ENCODE peak calls at places on chromosomes 5 and 9, in seven cellular contexts. One of them, this sample, is unnamed.

GRCh38 chr5:133839721-133840120 is 128.7 kb downstream of the C5orf15 start:
- DNase-seq in HCT116: no peak
- DNase-seq in SK-N-SH: no peak
- DNase-seq in HepG2: no peak
- DNase-seq in K562: no peak
- DNase-seq in GM12878: no peak
- DNase-seq in H1: no peak
- DNase-seq in this sample: no peak

GRCh38 chr9:69801994-69802393 is 18.6 kb upstream of the CFAP95 start:
- DNase-seq in HCT116: no peak
- DNase-seq in SK-N-SH: no peak
- DNase-seq in HepG2: peak; percentile 25
- DNase-seq in K562: no peak
- DNase-seq in GM12878: no peak
- DNase-seq in H1: no peak
- DNase-seq in this sample: no peak

GRCh38 chr5:57828221-57828620 is 345.6 kb upstream of the ACTBL2 start:
- DNase-seq in HCT116: no peak
- DNase-seq in SK-N-SH: no peak
- DNase-seq in HepG2: no peak
- DNase-seq in K562: no peak
- DNase-seq in GM12878: no peak
- DNase-seq in H1: no peak
- DNase-seq in this sample: no peak

GRCh38 chr5:147939431-147940114 is 33.2 kb upstream of the C5orf46 start:
- DNase-seq in HCT116: no peak
- DNase-seq in SK-N-SH: no peak
- DNase-seq in HepG2: no peak
- DNase-seq in K562: no peak
- DNase-seq in GM12878: no peak
- DNase-seq in H1: no peak
- DNase-seq in this sample: no peak

GRCh38 chr9:113992276-113992951 is 85.7 kb downstream of the AMBP start:
- DNase-seq in HCT116: no peak
- DNase-seq in SK-N-SH: peak; percentile 70
- DNase-seq in HepG2: no peak
- DNase-seq in K562: no peak
- DNase-seq in GM12878: no peak
- DNase-seq in H1: no peak
- DNase-seq in this sample: no peak

GRCh38 chr5:77924081-77924480 is 147.9 kb upstream of the TBCA start:
- DNase-seq in HCT116: no peak
- DNase-seq in SK-N-SH: no peak
- DNase-seq in HepG2: no peak
- DNase-seq in K562: no peak
- DNase-seq in GM12878: no peak
- DNase-seq in H1: no peak
- DNase-seq in this sample: no peak

GRCh38 chr5:142837274-142837673 is 67.1 kb downstream of the ARHGAP26 start:
- DNase-seq in HCT116: no peak
- DNase-seq in SK-N-SH: no peak
- DNase-seq in HepG2: no peak
- DNase-seq in K562: no peak
- DNase-seq in GM12878: no peak
- DNase-seq in H1: no peak
- DNase-seq in this sample: no peak

GRCh38 chr5:10509593-10509992 is 54.3 kb upstream of the ANKRD33B start:
- DNase-seq in HCT116: no peak
- DNase-seq in SK-N-SH: no peak
- DNase-seq in HepG2: no peak
- DNase-seq in K562: no peak
- DNase-seq in GM12878: no peak
- DNase-seq in H1: no peak
- DNase-seq in this sample: no peak

GRCh38 chr5:34998058-34998789 is 49.5 kb downstream of the AGXT2 start:
- DNase-seq in HCT116: no peak
- DNase-seq in SK-N-SH: no peak
- DNase-seq in HepG2: no peak
- DNase-seq in K562: no peak
- DNase-seq in GM12878: no peak
- DNase-seq in H1: no peak
- DNase-seq in this sample: peak; percentile 9

GRCh38 chr5:54518146-54519082 is 855 bp downstream of the SNX18 start:
- DNase-seq in HCT116: no peak
- DNase-seq in SK-N-SH: peak; percentile 82
- DNase-seq in HepG2: no peak
- DNase-seq in K562: peak; percentile 58
- DNase-seq in GM12878: no peak
- DNase-seq in H1: peak; percentile 59
- DNase-seq in this sample: peak; percentile 74

GRCh38 chr5:58924306-58924705 is 341.4 kb downstream of the RAB3C start:
- DNase-seq in HCT116: no peak
- DNase-seq in SK-N-SH: no peak
- DNase-seq in HepG2: no peak
- DNase-seq in K562: no peak
- DNase-seq in GM12878: no peak
- DNase-seq in H1: no peak
- DNase-seq in this sample: no peak

GRCh38 chr9:21102311-21102710 is 24.6 kb upstream of the IFNB1 start:
- DNase-seq in HCT116: no peak
- DNase-seq in SK-N-SH: no peak
- DNase-seq in HepG2: no peak
- DNase-seq in K562: no peak
- DNase-seq in GM12878: no peak
- DNase-seq in H1: no peak
- DNase-seq in this sample: no peak

GRCh38 chr9:33623658-33624586 is 99.9 kb downstream of the ANKRD18B start:
- DNase-seq in HCT116: peak; percentile 81
- DNase-seq in SK-N-SH: peak; percentile 83
- DNase-seq in HepG2: peak; percentile 63
- DNase-seq in K562: peak; percentile 74
- DNase-seq in GM12878: peak; percentile 34
- DNase-seq in H1: peak; percentile 84
- DNase-seq in this sample: peak; percentile 82

GRCh38 chr5:161023591-161023990 is 171.6 kb upstream of the ATP10B start:
- DNase-seq in HCT116: no peak
- DNase-seq in SK-N-SH: no peak
- DNase-seq in HepG2: no peak
- DNase-seq in K562: no peak
- DNase-seq in GM12878: no peak
- DNase-seq in H1: no peak
- DNase-seq in this sample: no peak

GRCh38 chr9:87118594-87118993 is 171.3 kb upstream of the GAS1 start:
- DNase-seq in HCT116: no peak
- DNase-seq in SK-N-SH: no peak
- DNase-seq in HepG2: no peak
- DNase-seq in K562: no peak
- DNase-seq in GM12878: no peak
- DNase-seq in H1: no peak
- DNase-seq in this sample: no peak

GRCh38 chr9:14207352-14207995 is 106.5 kb downstream of the NFIB start:
- DNase-seq in HCT116: no peak
- DNase-seq in SK-N-SH: no peak
- DNase-seq in HepG2: no peak
- DNase-seq in K562: no peak
- DNase-seq in GM12878: peak; percentile 5
- DNase-seq in H1: no peak
- DNase-seq in this sample: no peak

GRCh38 chr5:154118832-154119442 is 71.6 kb upstream of the GALNT10 start:
- DNase-seq in HCT116: no peak
- DNase-seq in SK-N-SH: no peak
- DNase-seq in HepG2: no peak
- DNase-seq in K562: no peak
- DNase-seq in GM12878: no peak
- DNase-seq in H1: no peak
- DNase-seq in this sample: peak; percentile 87

GRCh38 chr5:143516249-143516648 is 112.8 kb upstream of the NR3C1 start:
- DNase-seq in HCT116: no peak
- DNase-seq in SK-N-SH: no peak
- DNase-seq in HepG2: no peak
- DNase-seq in K562: no peak
- DNase-seq in GM12878: no peak
- DNase-seq in H1: no peak
- DNase-seq in this sample: no peak

DNA sequence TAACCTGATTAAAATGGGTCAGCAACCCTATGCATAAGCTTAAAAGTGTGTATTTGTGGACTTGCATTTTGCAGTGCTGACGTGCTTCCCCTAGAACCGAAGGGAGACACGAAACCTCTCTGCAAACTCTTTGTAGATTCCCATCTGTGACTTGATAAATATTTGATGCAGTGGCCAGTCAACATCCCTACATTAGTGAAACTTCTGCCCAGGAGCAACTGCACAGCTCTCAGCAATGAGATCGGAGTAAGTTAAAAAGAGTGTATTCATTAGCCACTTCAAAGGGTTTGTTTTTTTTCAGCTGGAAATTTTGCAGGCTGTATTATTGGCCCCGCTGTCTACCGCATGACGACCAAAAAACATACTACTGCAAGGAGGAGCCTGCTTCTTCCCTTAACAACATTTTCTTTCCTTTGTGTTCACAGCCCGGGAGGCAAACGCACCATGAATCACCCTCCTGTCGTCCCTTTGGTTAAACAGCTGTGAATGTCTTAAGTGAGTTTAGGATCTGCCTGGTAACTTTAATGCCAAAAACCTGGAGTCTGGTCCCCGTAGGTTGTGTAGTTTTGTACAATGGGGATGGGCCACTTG is 38.0 kb upstream of the TCERG1 start:
- DNase-seq in HCT116: no peak
- DNase-seq in SK-N-SH: no peak
- DNase-seq in HepG2: no peak
- DNase-seq in K562: no peak
- DNase-seq in GM12878: no peak
- DNase-seq in H1: no peak
- DNase-seq in this sample: peak; percentile 72
- TF ChIP-seq JUND in HCT116: no peak
- TF ChIP-seq JUND in SK-N-SH: no peak
- TF ChIP-seq JUND in HepG2: no peak
- TF ChIP-seq JUND in K562: no peak
- TF ChIP-seq JUND in GM12878: no peak
- TF ChIP-seq JUND in H1: no peak
- TF ChIP-seq JUND in this sample: no peak

DNA sequence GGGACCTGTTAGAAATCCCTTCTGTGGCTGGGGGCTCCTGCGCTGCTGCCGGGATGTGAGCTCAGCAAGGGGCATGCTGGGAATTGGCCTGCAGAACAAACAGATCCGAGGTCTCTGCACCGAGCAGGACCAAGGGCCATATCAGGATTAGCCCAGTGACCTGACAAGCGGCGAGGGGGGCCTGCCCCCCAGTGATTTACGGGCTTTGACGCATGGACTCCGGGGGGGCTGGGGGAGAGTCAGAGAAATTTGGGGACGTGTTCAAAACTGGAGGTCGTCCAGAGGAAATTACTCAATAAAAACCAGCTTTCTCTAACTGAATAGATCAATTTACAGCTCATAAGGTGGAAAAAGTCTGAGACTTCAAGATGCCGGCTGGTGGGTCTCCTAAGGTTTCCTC is 550.8 kb downstream of the CCDC171 start:
- DNase-seq in HCT116: no peak
- DNase-seq in SK-N-SH: no peak
- DNase-seq in HepG2: no peak
- DNase-seq in K562: no peak
- DNase-seq in GM12878: no peak
- DNase-seq in H1: no peak
- DNase-seq in this sample: no peak
- TF ChIP-seq JUND in HCT116: no peak
- TF ChIP-seq JUND in SK-N-SH: no peak
- TF ChIP-seq JUND in HepG2: no peak
- TF ChIP-seq JUND in K562: no peak
- TF ChIP-seq JUND in GM12878: no peak
- TF ChIP-seq JUND in H1: no peak
- TF ChIP-seq JUND in this sample: no peak

GRCh38 chr5:172559004-172559932 is 81.8 kb upstream of the NEURL1B start:
- DNase-seq in HCT116: peak; percentile 6
- DNase-seq in SK-N-SH: no peak
- DNase-seq in HepG2: no peak
- DNase-seq in K562: no peak
- DNase-seq in GM12878: no peak
- DNase-seq in H1: no peak
- DNase-seq in this sample: no peak
- TF ChIP-seq JUND in HCT116: no peak
- TF ChIP-seq JUND in SK-N-SH: no peak
- TF ChIP-seq JUND in HepG2: no peak
- TF ChIP-seq JUND in K562: no peak
- TF ChIP-seq JUND in GM12878: no peak
- TF ChIP-seq JUND in H1: no peak
- TF ChIP-seq JUND in this sample: no peak

GRCh38 chr5:14003513-14003912 is 59.0 kb upstream of the DNAH5 start:
- DNase-seq in HCT116: no peak
- DNase-seq in SK-N-SH: no peak
- DNase-seq in HepG2: no peak
- DNase-seq in K562: no peak
- DNase-seq in GM12878: no peak
- DNase-seq in H1: no peak
- DNase-seq in this sample: no peak

GRCh38 chr5:14009575-14009974 is 65.1 kb upstream of the DNAH5 start:
- DNase-seq in HCT116: no peak
- DNase-seq in SK-N-SH: no peak
- DNase-seq in HepG2: no peak
- DNase-seq in K562: no peak
- DNase-seq in GM12878: no peak
- DNase-seq in H1: no peak
- DNase-seq in this sample: no peak

GRCh38 chr5:14004598-14005394 is 60.3 kb upstream of the DNAH5 start:
- DNase-seq in HCT116: no peak
- DNase-seq in SK-N-SH: no peak
- DNase-seq in HepG2: no peak
- DNase-seq in K562: no peak
- DNase-seq in GM12878: no peak
- DNase-seq in H1: no peak
- DNase-seq in this sample: no peak

GRCh38 chr5:14008819-14009311 is 64.4 kb upstream of the DNAH5 start:
- DNase-seq in HCT116: no peak
- DNase-seq in SK-N-SH: no peak
- DNase-seq in HepG2: peak; percentile 50
- DNase-seq in K562: no peak
- DNase-seq in GM12878: no peak
- DNase-seq in H1: no peak
- DNase-seq in this sample: peak; percentile 18

GRCh38 chr5:14006823-14007510 is 62.5 kb upstream of the DNAH5 start:
- DNase-seq in HCT116: no peak
- DNase-seq in SK-N-SH: no peak
- DNase-seq in HepG2: no peak
- DNase-seq in K562: no peak
- DNase-seq in GM12878: no peak
- DNase-seq in H1: no peak
- DNase-seq in this sample: no peak
- TF ChIP-seq JUND in HCT116: no peak
- TF ChIP-seq JUND in SK-N-SH: no peak
- TF ChIP-seq JUND in HepG2: no peak
- TF ChIP-seq JUND in K562: no peak
- TF ChIP-seq JUND in GM12878: no peak
- TF ChIP-seq JUND in H1: no peak
- TF ChIP-seq JUND in this sample: no peak

DNA sequence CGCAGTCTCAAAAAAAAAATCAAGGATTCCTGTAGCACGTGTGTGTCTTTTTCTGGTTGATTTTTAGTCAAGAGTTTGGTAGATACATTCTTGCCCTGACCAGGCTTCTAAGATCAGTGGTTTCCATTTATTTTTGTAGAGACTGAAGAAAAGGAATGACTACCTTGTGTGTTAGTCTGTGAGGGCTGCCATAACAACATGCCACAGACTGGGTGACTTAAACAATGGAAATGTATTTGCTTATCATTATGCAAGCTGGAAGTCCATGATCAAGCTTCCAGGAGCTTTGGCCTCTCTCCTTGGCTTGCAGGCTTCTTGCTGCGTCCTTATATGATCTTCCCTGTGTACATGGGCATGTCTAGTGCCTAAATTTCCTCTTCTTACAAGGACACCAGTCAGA is 127.0 kb downstream of the CCDC192 start:
- DNase-seq in HCT116: no peak
- DNase-seq in SK-N-SH: no peak
- DNase-seq in HepG2: no peak
- DNase-seq in K562: no peak
- DNase-seq in GM12878: no peak
- DNase-seq in H1: no peak
- DNase-seq in this sample: no peak
- TF ChIP-seq JUND in HCT116: no peak
- TF ChIP-seq JUND in SK-N-SH: no peak
- TF ChIP-seq JUND in HepG2: no peak
- TF ChIP-seq JUND in K562: no peak
- TF ChIP-seq JUND in GM12878: no peak
- TF ChIP-seq JUND in H1: no peak
- TF ChIP-seq JUND in this sample: no peak